ENCODE peak calls at places on chromosomes 5 and 9, in four cellular contexts. T is AG09309, I is progenitor cell of endocrine pancreas, J is BJ. W is an unnamed sample.
A peak's percentile ranks its signal among the peaks of the same experiment; 100 is the strongest.

GRCh38 chr5:68500828-68501227 is 285.3 kb downstream of the PIK3R1 start:
- DNase-seq in T (no peak), I (no peak), J (no peak), W (no peak)

GRCh38 chr5:95960802-95961616 is 642 bp downstream of the ELL2 start:
- DNase-seq in T (no peak), I (peak; percentile 79), J (no peak), W (peak; percentile 76)

GRCh38 chr5:75510417-75510835 is 1.0 kb downstream of the CERT1 start:
- DNase-seq in T (no peak), I (peak; percentile 10), J (no peak), W (peak; percentile 41)

GRCh38 chr5:124289641-124290201 is 456.7 kb downstream of the ZNF608 start:
- DNase-seq in T (no peak), I (no peak), J (no peak), W (peak; percentile 49)

GRCh38 chr5:142506756-142507155 is 179.1 kb downstream of the FGF1 start:
- DNase-seq in T (no peak), I (no peak), J (no peak), W (peak; percentile 40)

GRCh38 chr9:72911816-72912215 is 41.0 kb downstream of the ALDH1A1 start:
- DNase-seq in T (no peak), I (no peak), J (no peak), W (no peak)

GRCh38 chr5:68290260-68290674 is 74.7 kb downstream of the PIK3R1 start:
- DNase-seq in T (no peak), I (no peak), J (no peak), W (no peak)

GRCh38 chr5:69528015-69528414 is 32.0 kb upstream of the GTF2H2C start:
- DNase-seq in T (no peak), I (no peak), J (no peak), W (no peak)

GRCh38 chr9:15622596-15622995 is 69.8 kb downstream of the CCDC171 start:
- DNase-seq in T (no peak), I (no peak), J (no peak), W (peak; percentile 13)

GRCh38 chr5:80230269-80230992 is 25.4 kb downstream of the SERINC5 start:
- DNase-seq in T (no peak), I (no peak), J (no peak), W (no peak)

GRCh38 chr9:85742630-85742928 is 825 bp upstream of the AGTPBP1 start:
- DNase-seq in T (peak; percentile 18), I (no peak), J (no peak), W (peak; percentile 66)

GRCh38 chr9:85743290-85744128 is 1.8 kb upstream of the AGTPBP1 start:
- DNase-seq in T (peak; percentile 79), I (no peak), J (no peak), W (peak; percentile 75)

GRCh38 chr9:85740821-85741111 is 988 bp downstream of the AGTPBP1 start:
- DNase-seq in T (no peak), I (no peak), J (no peak), W (peak; percentile 40)

GRCh38 chr9:85741112-85741874 is 461 bp downstream of the AGTPBP1 start:
- DNase-seq in T (no peak), I (peak; percentile 61), J (no peak), W (peak; percentile 45)

DNA sequence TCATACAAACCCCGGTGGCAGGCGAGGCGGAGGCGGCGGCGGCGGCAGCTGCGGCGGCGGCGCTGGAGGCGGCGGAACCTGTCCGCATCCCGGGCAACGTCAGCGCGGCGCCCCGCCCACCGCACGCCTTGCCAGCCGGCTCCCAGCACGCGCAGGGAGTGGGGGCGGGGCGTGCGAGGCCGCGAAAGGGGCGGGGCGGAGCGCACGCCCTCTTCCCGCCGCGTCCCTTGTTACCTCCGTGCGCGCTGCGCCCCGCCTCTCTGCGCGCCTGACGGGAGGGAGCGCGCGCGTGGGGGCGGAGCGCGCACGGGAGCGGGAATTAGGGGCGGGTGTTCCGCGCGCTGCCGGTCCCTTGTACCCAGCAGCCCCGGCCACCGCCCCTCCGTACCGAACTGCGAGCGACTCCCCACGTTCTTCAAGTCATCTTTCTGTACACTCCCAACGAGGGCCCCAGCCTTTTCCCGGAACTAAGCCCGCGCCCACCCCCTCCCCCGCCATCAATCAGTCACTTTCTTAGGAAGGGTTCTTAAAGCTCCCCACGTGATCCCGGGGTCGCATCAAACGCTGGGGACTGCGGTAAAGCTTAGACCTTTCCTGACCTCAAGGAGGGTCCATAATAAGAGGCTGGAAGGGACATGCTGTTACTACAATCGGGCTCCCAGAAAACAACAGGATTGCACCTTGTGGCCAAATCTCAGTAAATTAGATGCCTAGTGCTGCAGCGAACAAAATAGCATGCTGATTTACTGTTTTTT is at the start of gene AGTPBP1:
- DNase-seq in T (peak; percentile 31), I (peak; percentile 96), J (peak; percentile 42), W (peak; percentile 94)
- TF ChIP-seq CTCF in T (no peak), I (no peak), J (no peak), W (no peak)

DNA sequence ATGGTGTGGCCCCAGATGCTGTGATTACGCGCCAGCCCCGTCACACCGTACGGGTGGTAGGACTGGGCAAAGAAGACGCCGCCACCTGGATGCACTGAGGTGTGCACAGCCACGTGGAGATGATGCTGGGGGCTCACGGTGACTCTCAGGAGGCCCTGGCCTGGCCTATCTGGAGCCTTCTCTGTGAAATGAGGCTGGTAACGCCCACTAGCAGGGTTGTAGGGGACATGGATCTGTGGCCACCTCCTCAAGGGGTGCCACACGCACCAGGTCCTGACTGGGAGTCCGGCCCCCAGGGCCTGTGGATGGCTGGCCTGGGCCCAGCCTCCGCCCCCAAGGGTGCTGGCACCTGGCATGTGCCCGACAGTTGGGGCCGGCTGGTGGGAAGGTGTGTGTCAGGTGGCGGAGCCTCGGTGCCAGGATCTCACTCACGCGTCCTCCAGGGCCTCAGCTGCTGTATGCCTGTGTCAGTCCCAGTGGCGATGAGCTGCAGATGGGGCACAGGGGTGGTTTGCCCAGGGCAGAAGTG is 32.4 kb downstream of the NEK6 start:
- DNase-seq in T (no peak), I (no peak), J (no peak), W (no peak)
- TF ChIP-seq CTCF in T (no peak), I (no peak), J (no peak), W (no peak)

DNA sequence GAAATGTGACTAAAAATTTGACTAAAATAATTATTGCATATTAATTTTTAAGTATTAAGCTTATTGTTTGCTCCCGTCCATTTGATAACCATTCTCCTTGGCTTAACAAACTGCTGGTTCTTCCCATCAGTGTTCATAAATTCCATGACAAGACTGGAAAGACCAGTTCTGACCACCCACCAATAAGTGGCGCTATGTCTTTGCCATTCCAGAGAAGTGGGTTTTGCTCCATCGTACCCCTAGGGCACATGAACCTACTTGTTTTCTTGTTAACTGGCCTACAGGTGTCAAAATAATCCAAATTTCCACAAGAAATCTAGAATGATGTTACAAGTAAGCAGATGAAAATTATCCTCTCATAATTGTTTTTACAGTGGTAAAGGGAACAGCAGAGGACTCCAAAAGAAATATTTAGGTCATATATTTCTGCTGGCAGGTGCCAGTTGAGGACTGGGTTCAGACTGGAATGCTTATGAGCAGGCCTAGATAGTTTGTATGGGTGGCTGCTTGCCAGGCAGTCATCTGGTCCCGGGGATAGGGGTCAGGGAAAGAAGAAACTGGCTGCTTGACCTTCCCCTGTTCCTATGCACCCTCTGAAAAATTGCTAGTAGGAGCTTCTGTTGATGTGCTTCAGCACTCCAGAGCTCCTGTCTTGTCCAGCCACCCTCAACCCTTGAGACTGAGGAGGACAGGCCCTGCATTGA is 283.1 kb upstream of the ADAMTSL1 start:
- DNase-seq in T (no peak), I (no peak), J (no peak), W (no peak)
- TF ChIP-seq CTCF in T (peak; percentile 19), I (peak; percentile 24), J (no peak), W (no peak)

GRCh38 chr9:74006935-74007334 is 490.2 kb upstream of the RORB start:
- DNase-seq in T (no peak), I (no peak), J (no peak), W (peak; percentile 8)
- TF ChIP-seq CTCF in T (no peak), I (no peak), J (no peak), W (no peak)

GRCh38 chr9:38380230-38380871 is 12.2 kb upstream of the ALDH1B1 start:
- DNase-seq in T (no peak), I (no peak), J (no peak), W (no peak)
- TF ChIP-seq CTCF in T (no peak), I (no peak), J (no peak), W (no peak)

GRCh38 chr5:149237662-149238061 is 34.0 kb upstream of the AFAP1L1 start:
- DNase-seq in T (no peak), I (no peak), J (no peak), W (no peak)

GRCh38 chr5:149239917-149240316 is 31.7 kb upstream of the AFAP1L1 start:
- DNase-seq in T (no peak), I (no peak), J (no peak), W (no peak)

GRCh38 chr5:149235841-149236240 is 35.8 kb upstream of the AFAP1L1 start:
- DNase-seq in T (no peak), I (no peak), J (no peak), W (peak; percentile 33)

GRCh38 chr5:149240354-149240998 is 31.2 kb upstream of the AFAP1L1 start:
- DNase-seq in T (no peak), I (no peak), J (no peak), W (no peak)

GRCh38 chr5:149238540-149238939 is 33.1 kb upstream of the AFAP1L1 start:
- DNase-seq in T (no peak), I (no peak), J (no peak), W (no peak)
- TF ChIP-seq CTCF in T (peak; percentile 44), I (no peak), J (peak; percentile 41), W (no peak)

GRCh38 chr5:32942225-32942989 is 231.3 kb downstream of the NPR3 start:
- DNase-seq in T (no peak), I (peak; percentile 10), J (no peak), W (peak; percentile 65)
- TF ChIP-seq CTCF in T (peak; percentile 36), I (peak; percentile 58), J (peak; percentile 30), W (peak; percentile 30)

DNA sequence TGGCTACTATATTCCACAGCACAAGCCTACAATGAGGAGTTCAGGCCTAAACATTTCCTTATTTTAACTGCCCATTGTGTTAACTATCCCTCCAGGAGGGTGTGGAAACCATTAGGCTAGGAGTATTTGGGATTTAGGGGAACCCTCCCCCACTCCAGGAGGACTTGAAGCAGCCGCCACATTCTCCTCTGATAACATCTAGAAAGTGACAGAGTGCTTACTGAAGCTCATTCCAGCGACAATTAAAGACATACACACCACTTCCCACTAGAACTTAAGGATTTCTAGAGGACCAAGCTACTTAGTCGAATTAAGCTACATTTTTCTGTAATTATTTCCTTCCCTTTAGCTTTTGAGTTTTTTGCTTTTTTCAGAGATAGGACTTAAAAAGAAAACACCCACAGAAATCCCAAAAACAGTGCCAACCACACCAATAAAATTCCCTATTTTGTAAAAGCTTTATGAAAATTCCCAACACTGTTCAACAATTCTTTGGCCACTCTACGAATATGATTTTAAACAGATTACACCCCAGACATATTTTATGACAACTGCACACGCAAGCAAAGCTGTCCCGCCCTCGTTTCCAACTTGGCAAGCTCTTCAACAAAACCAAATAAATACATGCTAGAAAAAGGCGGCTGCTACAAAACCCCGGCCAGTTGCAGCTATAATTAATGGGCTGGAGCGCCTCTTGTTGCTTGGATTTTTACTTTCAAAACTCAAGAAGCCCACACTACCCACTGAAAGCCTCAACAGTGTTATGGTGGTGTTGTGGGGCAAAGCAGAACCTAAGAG is 4.6 kb downstream of the ROR2 start:
- DNase-seq in T (no peak), I (no peak), J (peak; percentile 30), W (no peak)
- TF ChIP-seq CTCF in T (no peak), I (no peak), J (no peak), W (no peak)